ENCODE peak calls at places on chromosome 13, in six cellular contexts. A is GM12865; H is body of pancreas; J is ascending aorta; O is stimulated activated CD4-positive, alpha-beta T cell treated with anti-CD3 and anti-CD28 coated beads, TNF-alpha, amount 100 ng/mL, for 24 hours; E is central memory CD8-positive, alpha-beta T cell. Z is an unnamed sample.

GRCh38 chr13:24076636-24077035 is 83.9 kb upstream of the SPATA13 start:
- DNase-seq in A (no peak), H (no peak), J (no peak), O (no peak), E (no peak), Z (no peak)

GRCh38 chr13:99191336-99191899 is 9.2 kb upstream of the UBAC2 start:
- DNase-seq in A (no peak), H (no peak), J (no peak), O (no peak), E (no peak), Z (no peak)

GRCh38 chr13:94228781-94229180 is 250.7 kb downstream of the DCT start:
- DNase-seq in A (no peak), H (no peak), J (no peak), O (no peak), E (no peak), Z (no peak)

GRCh38 chr13:30734434-30734833 is 909 bp upstream of the ALOX5AP start:
- DNase-seq in A (no peak), H (no peak), J (no peak), O (no peak), E (no peak), Z (no peak)

GRCh38 chr13:99993660-99994455 is 12.3 kb downstream of the ZIC2 start:
- DNase-seq in A (no peak), H (no peak), J (no peak), O (no peak), E (no peak), Z (no peak)

GRCh38 chr13:102960959-102961358 is 105.3 kb downstream of the SLC10A2 start:
- DNase-seq in A (peak; percentile 42), H (no peak), J (no peak), O (no peak), E (no peak), Z (no peak)

GRCh38 chr13:46295531-46296464 is 84.1 kb downstream of the LRRC63 start:
- DNase-seq in A (peak; percentile 62), H (peak; percentile 18), J (peak; percentile 81), O (peak; percentile 19), E (peak; percentile 82), Z (peak; percentile 100)

GRCh38 chr13:91119643-91120042 is 227.8 kb upstream of the MIR17HG start:
- DNase-seq in A (no peak), H (no peak), J (no peak), O (no peak), E (no peak), Z (no peak)

GRCh38 chr13:102400619-102401125 is 1.2 kb downstream of the FGF14 start:
- DNase-seq in A (no peak), H (peak; percentile 35), J (peak; percentile 67), O (no peak), E (no peak), Z (no peak)

GRCh38 chr13:53068841-53069520 is 40.4 kb downstream of the OLFM4 start:
- DNase-seq in A (no peak), H (no peak), J (no peak), O (no peak), E (no peak), Z (no peak)

GRCh38 chr13:52846567-52847321 is 1.7 kb downstream of the PCDH8 start:
- DNase-seq in A (no peak), H (peak; percentile 52), J (no peak), O (no peak), E (no peak), Z (no peak)

GRCh38 chr13:45082964-45083363 is 37.3 kb upstream of the GTF2F2 start:
- DNase-seq in A (no peak), H (no peak), J (no peak), O (no peak), E (no peak), Z (no peak)

GRCh38 chr13:34155931-34156607 is 338.1 kb downstream of the RFC3 start:
- DNase-seq in A (no peak), H (no peak), J (no peak), O (no peak), E (no peak), Z (no peak)

GRCh38 chr13:91714726-91715334 is 316.4 kb downstream of the GPC5 start:
- DNase-seq in A (no peak), H (no peak), J (no peak), O (no peak), E (no peak), Z (no peak)

GRCh38 chr13:93889430-93889829 is 590.1 kb downstream of the DCT start:
- DNase-seq in A (no peak), H (no peak), J (no peak), O (no peak), E (no peak), Z (no peak)

GRCh38 chr13:29457299-29457698 is 138.2 kb downstream of the SLC7A1 start:
- DNase-seq in A (no peak), H (no peak), J (no peak), O (no peak), E (no peak), Z (no peak)

GRCh38 chr13:75825161-75825560 is 189.0 kb downstream of the LMO7 start:
- DNase-seq in A (no peak), H (no peak), J (no peak), O (no peak), E (no peak), Z (no peak)

GRCh38 chr13:44068737-44069136 is 189.0 kb downstream of the LACC1 start:
- DNase-seq in A (no peak), H (no peak), J (no peak), O (no peak), E (no peak), Z (no peak)

GRCh38 chr13:88622362-88622973 is 951.3 kb downstream of the SLITRK5 start:
- DNase-seq in A (peak; percentile 2), H (no peak), J (no peak), O (no peak), E (no peak), Z (peak; percentile 53)

GRCh38 chr13:73288596-73288995 is 229.8 kb downstream of the KLF5 start:
- DNase-seq in A (no peak), H (no peak), J (no peak), O (no peak), E (no peak), Z (no peak)

GRCh38 chr13:19088416-19088815 is 93.2 kb downstream of the TUBA3C start:
- DNase-seq in A (no peak), H (no peak), J (no peak), O (no peak), E (no peak), Z (no peak)

GRCh38 chr13:98508280-98509074 is 68.4 kb downstream of the STK24 start:
- DNase-seq in A (peak; percentile 43), H (no peak), J (peak; percentile 24), O (no peak), E (no peak), Z (no peak)

GRCh38 chr13:44620057-44620456 is 43.9 kb upstream of the TSC22D1 start:
- DNase-seq in A (no peak), H (no peak), J (no peak), O (no peak), E (no peak), Z (no peak)

GRCh38 chr13:102236830-102237621 is 164.8 kb downstream of the FGF14 start:
- DNase-seq in A (no peak), H (no peak), J (no peak), O (no peak), E (no peak), Z (no peak)

GRCh38 chr13:111789420-111789819 is 277.5 kb upstream of the SOX1 start:
- DNase-seq in A (no peak), H (no peak), J (no peak), O (no peak), E (no peak), Z (no peak)

GRCh38 chr13:70856706-70857105 is 748.5 kb upstream of the KLHL1 start:
- DNase-seq in A (no peak), H (no peak), J (no peak), O (no peak), E (no peak), Z (peak; percentile 61)